ENCODE peak calls at places on chromosomes 13 and 19, in seven cellular contexts. F is transverse colon, Z is upper lobe of left lung, C is Peyer's patch, X is GM12891, H is body of pancreas, O is spleen. B is an unnamed sample.

GRCh38 chr13:110524484-110525254 is 36.9 kb downstream of the RAB20 start:
- DNase-seq in F (peak; percentile 88), O (no peak), X (no peak), H (peak; percentile 56), Z (peak; percentile 81), C (no peak), B (peak; percentile 79)

GRCh38 chr13:114259974-114260373 is 21.4 kb upstream of the UPF3A start:
- DNase-seq in Z (no peak), C (no peak), X (no peak), F (peak; percentile 22), O (no peak), H (peak; percentile 58), B (no peak)

GRCh38 chr13:110950819-110951570 is 36.1 kb upstream of the ANKRD10 start:
- DNase-seq in H (no peak), X (no peak), C (no peak), Z (no peak), F (no peak), O (no peak), B (no peak)

GRCh38 chr19:34481861-34482379 is 362 bp downstream of the WTIP start:
- DNase-seq in H (no peak), C (no peak), Z (no peak), F (no peak), X (no peak), O (no peak), B (no peak)

GRCh38 chr19:56538761-56539263 is at the start of gene ZFP28:
- DNase-seq in C (peak; percentile 70), F (peak; percentile 81), H (no peak), X (peak; percentile 32), O (peak; percentile 94), Z (peak; percentile 75), B (peak; percentile 88)

GRCh38 chr13:99228737-99229691 is 28.4 kb downstream of the UBAC2 start:
- DNase-seq in O (no peak), F (no peak), X (no peak), Z (no peak), C (no peak), H (no peak), B (no peak)

GRCh38 chr13:99345345-99345744 is 38.1 kb upstream of the GPR183 start:
- DNase-seq in H (no peak), Z (no peak), C (no peak), F (no peak), X (no peak), O (no peak), B (no peak)

GRCh38 chr19:49331616-49332055 is 3.6 kb upstream of the CD37 start:
- DNase-seq in O (peak; percentile 91), F (no peak), H (peak; percentile 51), X (no peak), C (peak; percentile 72), Z (peak; percentile 73), B (peak; percentile 64)

GRCh38 chr19:39265321-39265916 is 2.8 kb upstream of the IFNL2 start:
- DNase-seq in F (no peak), Z (no peak), H (no peak), X (no peak), C (peak; percentile 1), O (no peak), B (peak; percentile 73)

GRCh38 chr13:102354011-102354410 is 47.8 kb downstream of the FGF14 start:
- DNase-seq in H (no peak), O (no peak), F (no peak), C (no peak), Z (no peak), X (no peak), B (no peak)

GRCh38 chr13:26629260-26629659 is 71.8 kb downstream of the WASF3 start:
- DNase-seq in X (no peak), H (no peak), F (no peak), O (no peak), C (no peak), Z (no peak), B (peak; percentile 64)

GRCh38 chr13:63954683-63955082 is 2539.0 kb upstream of the PCDH20 start:
- DNase-seq in X (no peak), Z (no peak), C (no peak), F (no peak), O (no peak), H (no peak), B (no peak)

GRCh38 chr13:41065098-41065497 is 3.8 kb downstream of the WBP4 start:
- DNase-seq in F (no peak), X (no peak), C (no peak), O (no peak), Z (no peak), H (no peak), B (no peak)

GRCh38 chr13:23292596-23292995 is 111.8 kb downstream of the SGCG start:
- DNase-seq in X (no peak), O (no peak), C (no peak), H (no peak), Z (no peak), F (no peak), B (no peak)

DNA sequence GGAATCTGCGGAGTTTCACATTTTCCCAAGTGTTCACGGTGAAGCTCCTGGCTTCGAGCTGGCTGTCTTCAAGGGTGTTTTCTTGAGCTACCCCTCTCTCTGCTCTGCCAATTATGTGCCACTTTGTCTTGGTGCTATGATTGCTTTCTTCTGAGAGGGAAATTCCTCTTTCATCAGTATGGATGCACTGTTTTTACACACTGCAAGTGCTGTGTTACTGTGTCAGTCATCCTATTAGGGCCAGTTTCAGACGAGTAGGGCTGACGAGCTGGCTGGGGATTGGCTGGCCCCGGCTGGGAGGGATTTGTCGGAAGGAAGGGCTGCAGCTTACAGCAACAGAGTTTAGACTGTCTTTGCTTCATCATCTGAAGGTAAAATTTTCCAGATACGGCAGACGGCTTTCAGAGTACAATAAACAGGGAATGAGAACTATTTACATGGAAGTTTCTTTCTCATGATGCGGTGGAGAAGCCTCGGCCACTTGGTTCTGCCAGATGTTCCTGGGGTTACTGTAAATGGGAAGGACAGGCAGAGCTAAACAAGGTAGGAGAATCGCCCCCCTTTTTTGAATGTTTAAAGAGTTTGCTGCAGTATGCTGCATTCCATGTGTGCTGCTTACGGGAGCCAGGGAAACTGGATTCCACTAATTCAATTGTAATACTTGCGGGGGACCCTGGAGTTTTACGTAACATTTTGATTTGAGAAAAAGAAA is at the start of gene MBNL2:
- DNase-seq in O (peak; percentile 96), C (peak; percentile 89), F (peak; percentile 94), Z (peak; percentile 94), H (peak; percentile 96), X (peak; percentile 50), B (peak; percentile 96)
- TF ChIP-seq POLR2A in O (peak; percentile 67), C (peak; percentile 66), F (peak; percentile 90), Z (peak; percentile 76), H (peak; percentile 98), X (peak; percentile 22), B (peak; percentile 42)

GRCh38 chr19:48255376-48256303 is at the start of gene CARD8:
- DNase-seq in X (no peak), C (peak; percentile 92), Z (peak; percentile 92), O (peak; percentile 92), H (peak; percentile 88), F (peak; percentile 87), B (peak; percentile 94)
- TF ChIP-seq POLR2A in X (peak; percentile 87), C (peak; percentile 56), Z (peak; percentile 58), O (peak; percentile 86), H (peak; percentile 79), F (peak; percentile 82), B (no peak)

DNA sequence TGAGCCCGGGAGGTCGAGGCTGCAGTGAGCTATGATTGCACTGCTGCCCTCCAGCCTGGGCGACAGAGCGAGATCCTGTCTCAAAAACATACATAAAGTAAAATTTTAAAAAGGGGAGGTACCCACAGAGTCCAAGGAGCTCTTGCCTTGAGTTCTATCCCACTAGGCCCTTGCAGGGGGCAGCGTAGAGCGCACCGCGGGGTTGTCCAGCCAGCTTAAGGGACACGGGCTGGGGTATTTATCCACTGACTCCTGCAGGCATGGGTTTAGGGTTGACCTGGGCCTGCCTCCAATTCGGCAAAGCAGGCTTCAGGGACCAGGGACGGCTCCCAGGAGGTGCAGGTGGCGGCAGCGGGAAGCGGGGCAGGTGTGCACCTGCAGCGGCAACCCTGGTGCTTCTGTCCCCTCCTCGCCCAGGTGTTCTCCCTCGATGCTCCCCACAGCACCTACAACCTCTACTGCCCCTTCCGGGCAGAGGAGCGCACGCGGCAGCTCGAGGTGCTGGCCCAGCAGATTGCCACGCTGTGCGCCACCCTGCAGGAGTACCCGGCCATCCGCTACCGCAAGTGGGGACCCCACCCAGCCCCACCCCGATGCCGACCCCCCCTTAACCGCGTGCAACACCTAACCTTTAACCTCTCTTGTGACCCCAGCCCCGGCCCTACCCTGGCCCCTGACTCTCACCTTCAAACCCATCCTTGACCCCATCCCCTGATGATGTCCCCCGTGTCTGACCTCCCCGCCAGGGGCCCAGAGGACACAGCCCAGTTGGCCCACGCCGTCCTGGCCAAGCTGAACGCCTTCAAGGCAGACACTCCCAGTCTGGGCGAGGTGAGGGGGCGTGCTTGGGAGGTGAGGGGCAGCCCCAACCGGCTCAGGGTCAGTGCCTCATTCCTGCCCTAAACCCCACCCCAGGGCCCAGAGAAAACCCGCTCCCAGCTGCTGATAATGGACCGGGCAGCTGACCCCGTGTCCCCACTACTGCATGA is 4.7 kb downstream of the STXBP2 start:
- DNase-seq in H (no peak), F (no peak), X (no peak), C (no peak), Z (no peak), O (no peak), B (no peak)
- TF ChIP-seq POLR2A in H (no peak), F (no peak), X (no peak), C (no peak), Z (no peak), O (no peak), B (no peak)

DNA sequence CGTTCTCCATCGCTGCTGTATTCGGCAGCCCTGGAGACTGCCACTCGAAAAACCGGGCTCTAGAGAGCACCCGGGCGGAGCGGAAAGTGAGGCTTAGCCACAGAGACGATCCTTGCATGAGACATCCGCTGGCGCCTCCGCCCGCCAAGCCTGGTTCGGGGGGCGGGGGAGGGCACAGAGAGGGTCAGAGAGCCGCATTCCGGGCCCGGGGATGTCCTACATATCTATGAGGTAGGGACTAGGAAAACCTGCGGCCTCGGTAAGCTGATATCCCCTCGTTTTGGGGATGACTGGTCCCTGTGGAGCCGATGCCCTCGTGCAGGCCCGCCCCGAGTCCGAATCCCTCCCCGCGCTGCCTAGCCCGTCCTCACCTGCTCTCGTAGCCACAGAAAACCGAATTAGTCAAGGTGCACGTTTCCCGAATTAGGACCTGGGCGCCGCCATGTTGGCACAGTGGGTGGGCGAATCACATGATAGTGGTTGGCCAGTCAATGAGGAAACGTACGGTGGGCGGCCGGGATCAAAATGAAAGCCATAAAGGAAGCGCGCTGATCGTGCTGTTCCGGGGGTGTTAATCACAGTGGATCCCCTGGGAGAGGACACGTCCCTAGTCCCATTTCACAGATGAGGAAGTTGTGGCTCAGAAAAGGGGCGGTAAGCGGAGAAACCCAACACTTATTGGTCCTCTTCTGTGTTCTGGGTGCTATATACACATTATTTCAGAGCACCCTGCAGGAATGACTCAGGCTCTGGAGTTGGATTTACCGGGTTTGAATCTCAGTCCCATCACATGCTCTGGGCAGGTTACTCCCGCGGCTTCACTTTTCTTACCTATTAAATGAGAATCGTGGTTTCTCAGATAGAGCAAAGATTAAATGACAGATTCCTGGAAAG is at the start of gene TRMT1:
- DNase-seq in Z (peak; percentile 90), F (peak; percentile 95), C (peak; percentile 95), H (peak; percentile 94), O (peak; percentile 95), X (peak; percentile 88), B (peak; percentile 97)
- TF ChIP-seq POLR2A in Z (no peak), F (peak; percentile 20), C (no peak), H (peak; percentile 44), O (no peak), X (peak; percentile 39), B (no peak)

B was measured in testis.